ENCODE peak calls at places on chromosomes 12 and 14, in six cellular contexts. One of them, this sample, is unnamed.

GRCh38 chr14:68686212-68686478 is 106.7 kb downstream of the ZFP36L1 start:
- DNase-seq in spleen: no peak
- DNase-seq in upper lobe of right lung: no peak
- DNase-seq in psoas muscle: no peak
- DNase-seq in neuronal stem cell: no peak
- DNase-seq in adrenal gland: no peak
- DNase-seq in this sample: no peak

GRCh38 chr12:64773386-64773785 is 14.2 kb upstream of the GNS start:
- DNase-seq in spleen: no peak
- DNase-seq in upper lobe of right lung: no peak
- DNase-seq in psoas muscle: no peak
- DNase-seq in neuronal stem cell: no peak
- DNase-seq in adrenal gland: no peak
- DNase-seq in this sample: no peak

GRCh38 chr12:13534645-13535398 is 338.3 kb downstream of the EMP1 start:
- DNase-seq in spleen: peak; percentile 83
- DNase-seq in upper lobe of right lung: peak; percentile 72
- DNase-seq in psoas muscle: peak; percentile 57
- DNase-seq in neuronal stem cell: peak; percentile 90
- DNase-seq in adrenal gland: peak; percentile 77
- DNase-seq in this sample: no peak

GRCh38 chr12:11779286-11779685 is 129.8 kb downstream of the ETV6 start:
- DNase-seq in spleen: no peak
- DNase-seq in upper lobe of right lung: no peak
- DNase-seq in psoas muscle: no peak
- DNase-seq in neuronal stem cell: no peak
- DNase-seq in adrenal gland: no peak
- DNase-seq in this sample: no peak

GRCh38 chr14:21866479-21866878 is 192.9 kb upstream of the OR4E1 start:
- DNase-seq in spleen: no peak
- DNase-seq in upper lobe of right lung: no peak
- DNase-seq in psoas muscle: no peak
- DNase-seq in neuronal stem cell: no peak
- DNase-seq in adrenal gland: no peak
- DNase-seq in this sample: no peak

GRCh38 chr12:64392221-64392620 is 1.7 kb upstream of the C12orf56 start:
- DNase-seq in spleen: no peak
- DNase-seq in upper lobe of right lung: no peak
- DNase-seq in psoas muscle: no peak
- DNase-seq in neuronal stem cell: no peak
- DNase-seq in adrenal gland: no peak
- DNase-seq in this sample: no peak

GRCh38 chr12:93050026-93050747 is 121.1 kb upstream of the EEA1 start:
- DNase-seq in spleen: no peak
- DNase-seq in upper lobe of right lung: no peak
- DNase-seq in psoas muscle: no peak
- DNase-seq in neuronal stem cell: no peak
- DNase-seq in adrenal gland: no peak
- DNase-seq in this sample: no peak

GRCh38 chr12:118503476-118503875 is 127.1 kb downstream of the SUDS3 start:
- DNase-seq in spleen: no peak
- DNase-seq in upper lobe of right lung: no peak
- DNase-seq in psoas muscle: no peak
- DNase-seq in neuronal stem cell: no peak
- DNase-seq in adrenal gland: no peak
- DNase-seq in this sample: no peak

GRCh38 chr12:39395866-39396265 is 47.1 kb downstream of the KIF21A start:
- DNase-seq in spleen: no peak
- DNase-seq in upper lobe of right lung: no peak
- DNase-seq in psoas muscle: no peak
- DNase-seq in neuronal stem cell: no peak
- DNase-seq in adrenal gland: no peak
- DNase-seq in this sample: no peak

GRCh38 chr14:56733396-56733795 is 76.9 kb downstream of the OTX2 start:
- DNase-seq in spleen: no peak
- DNase-seq in upper lobe of right lung: no peak
- DNase-seq in psoas muscle: no peak
- DNase-seq in neuronal stem cell: no peak
- DNase-seq in adrenal gland: no peak
- DNase-seq in this sample: no peak

GRCh38 chr14:35553808-35554207 is 19.8 kb downstream of the INSM2 start:
- DNase-seq in spleen: no peak
- DNase-seq in upper lobe of right lung: no peak
- DNase-seq in psoas muscle: no peak
- DNase-seq in neuronal stem cell: no peak
- DNase-seq in adrenal gland: no peak
- DNase-seq in this sample: no peak

GRCh38 chr12:1592444-1593231 is 1.7 kb downstream of the FBXL14 start:
- DNase-seq in spleen: peak; percentile 88
- DNase-seq in upper lobe of right lung: no peak
- DNase-seq in psoas muscle: no peak
- DNase-seq in neuronal stem cell: peak; percentile 59
- DNase-seq in adrenal gland: no peak
- DNase-seq in this sample: no peak

GRCh38 chr12:54744590-54744989 is 96.4 kb upstream of the DCD start:
- DNase-seq in spleen: no peak
- DNase-seq in upper lobe of right lung: no peak
- DNase-seq in psoas muscle: no peak
- DNase-seq in neuronal stem cell: no peak
- DNase-seq in adrenal gland: no peak
- DNase-seq in this sample: no peak

GRCh38 chr14:24839617-24840203 is 205.7 kb upstream of the GZMB start:
- DNase-seq in spleen: no peak
- DNase-seq in upper lobe of right lung: no peak
- DNase-seq in psoas muscle: no peak
- DNase-seq in neuronal stem cell: no peak
- DNase-seq in adrenal gland: no peak
- DNase-seq in this sample: no peak

GRCh38 chr12:112977139-112977538 is 1.2 kb upstream of the OAS2 start:
- DNase-seq in spleen: no peak
- DNase-seq in upper lobe of right lung: no peak
- DNase-seq in psoas muscle: no peak
- DNase-seq in neuronal stem cell: no peak
- DNase-seq in adrenal gland: no peak
- DNase-seq in this sample: no peak

GRCh38 chr14:21097616-21098133 is 780 bp downstream of the ZNF219 start:
- DNase-seq in spleen: peak; percentile 79
- DNase-seq in upper lobe of right lung: no peak
- DNase-seq in psoas muscle: peak; percentile 34
- DNase-seq in neuronal stem cell: no peak
- DNase-seq in adrenal gland: peak; percentile 64
- DNase-seq in this sample: no peak

GRCh38 chr12:23186950-23187349 is 562.0 kb downstream of the ETNK1 start:
- DNase-seq in spleen: no peak
- DNase-seq in upper lobe of right lung: no peak
- DNase-seq in psoas muscle: no peak
- DNase-seq in neuronal stem cell: no peak
- DNase-seq in adrenal gland: no peak
- DNase-seq in this sample: no peak

GRCh38 chr14:102256691-102257090 is 48.3 kb downstream of the MOK start:
- DNase-seq in spleen: no peak
- DNase-seq in upper lobe of right lung: peak; percentile 26
- DNase-seq in psoas muscle: no peak
- DNase-seq in neuronal stem cell: no peak
- DNase-seq in adrenal gland: no peak
- DNase-seq in this sample: no peak

GRCh38 chr12:27851311-27851710 is 71.3 kb upstream of the MANSC4 start:
- DNase-seq in spleen: no peak
- DNase-seq in upper lobe of right lung: no peak
- DNase-seq in psoas muscle: no peak
- DNase-seq in neuronal stem cell: no peak
- DNase-seq in adrenal gland: no peak
- DNase-seq in this sample: no peak

GRCh38 chr14:83416476-83416875 is 1882.8 kb upstream of the SEL1L start:
- DNase-seq in spleen: no peak
- DNase-seq in upper lobe of right lung: no peak
- DNase-seq in psoas muscle: no peak
- DNase-seq in neuronal stem cell: no peak
- DNase-seq in adrenal gland: no peak
- DNase-seq in this sample: no peak

GRCh38 chr12:109696485-109697269 is 16.9 kb upstream of the FAM222A start:
- DNase-seq in spleen: peak; percentile 30
- DNase-seq in upper lobe of right lung: no peak
- DNase-seq in psoas muscle: no peak
- DNase-seq in neuronal stem cell: no peak
- DNase-seq in adrenal gland: no peak
- DNase-seq in this sample: no peak

GRCh38 chr12:64077922-64078321 is 144.2 kb downstream of the KICS2 start:
- DNase-seq in spleen: no peak
- DNase-seq in upper lobe of right lung: no peak
- DNase-seq in psoas muscle: no peak
- DNase-seq in neuronal stem cell: no peak
- DNase-seq in adrenal gland: no peak
- DNase-seq in this sample: no peak

GRCh38 chr12:22334696-22335290 is at the start of gene ST8SIA1:
- DNase-seq in spleen: peak; percentile 84
- DNase-seq in upper lobe of right lung: peak; percentile 70
- DNase-seq in psoas muscle: peak; percentile 52
- DNase-seq in neuronal stem cell: peak; percentile 54
- DNase-seq in adrenal gland: peak; percentile 72
- DNase-seq in this sample: no peak

GRCh38 chr14:105519946-105520698 is 6.3 kb upstream of the TMEM121 start:
- DNase-seq in spleen: no peak
- DNase-seq in upper lobe of right lung: no peak
- DNase-seq in psoas muscle: no peak
- DNase-seq in neuronal stem cell: no peak
- DNase-seq in adrenal gland: no peak
- DNase-seq in this sample: no peak

GRCh38 chr12:50725011-50725899 is 38.6 kb upstream of the ATF1 start:
- DNase-seq in spleen: no peak
- DNase-seq in upper lobe of right lung: no peak
- DNase-seq in psoas muscle: no peak
- DNase-seq in neuronal stem cell: no peak
- DNase-seq in adrenal gland: no peak
- DNase-seq in this sample: no peak

DNA sequence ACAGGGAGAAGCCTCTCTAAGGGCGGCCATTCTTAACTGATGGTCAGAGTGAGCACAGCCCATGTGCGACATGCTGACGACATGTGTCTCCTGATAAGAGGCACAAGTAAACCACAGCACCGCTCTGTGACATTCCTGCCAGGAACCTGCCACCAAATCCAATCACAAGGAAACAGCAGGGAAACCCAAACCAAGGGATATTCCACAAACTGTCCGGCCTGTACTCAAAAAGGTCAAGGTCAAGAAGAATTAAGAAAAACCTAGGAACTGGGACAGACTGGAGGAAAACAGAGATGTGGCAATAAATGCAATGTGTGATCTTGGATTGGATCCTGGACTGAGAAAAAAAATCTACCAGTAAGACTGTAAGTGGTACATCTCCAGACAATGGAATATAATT is 91.9 kb downstream of the SYNE3 start:
- DNase-seq in spleen: no peak
- DNase-seq in upper lobe of right lung: no peak
- DNase-seq in psoas muscle: no peak
- DNase-seq in neuronal stem cell: no peak
- DNase-seq in adrenal gland: peak; percentile 74
- DNase-seq in this sample: no peak
- H3K9me3 ChIP-seq in spleen: no peaks in the 10 kb centered on the region
- H3K9me3 ChIP-seq in upper lobe of right lung: no peaks in the 10 kb centered on the region
- H3K9me3 ChIP-seq in psoas muscle: no peaks in the 10 kb centered on the region
- H3K9me3 ChIP-seq in neuronal stem cell: peaks cover 3% of the 10 kb centered on the region
- H3K9me3 ChIP-seq in adrenal gland: no peaks in the 10 kb centered on the region
- H3K9me3 ChIP-seq in this sample: no peaks in the 10 kb centered on the region

GRCh38 chr12:123055281-123055766 is 74.8 kb downstream of the ARL6IP4 start:
- DNase-seq in spleen: peak; percentile 22
- DNase-seq in upper lobe of right lung: no peak
- DNase-seq in psoas muscle: no peak
- DNase-seq in neuronal stem cell: no peak
- DNase-seq in adrenal gland: no peak
- DNase-seq in this sample: no peak

GRCh38 chr12:123056709-123057108 is 76.2 kb downstream of the ARL6IP4 start:
- DNase-seq in spleen: no peak
- DNase-seq in upper lobe of right lung: no peak
- DNase-seq in psoas muscle: no peak
- DNase-seq in neuronal stem cell: no peak
- DNase-seq in adrenal gland: no peak
- DNase-seq in this sample: no peak

GRCh38 chr12:123054371-123054770 is 73.9 kb downstream of the ARL6IP4 start:
- DNase-seq in spleen: peak; percentile 10
- DNase-seq in upper lobe of right lung: no peak
- DNase-seq in psoas muscle: no peak
- DNase-seq in neuronal stem cell: no peak
- DNase-seq in adrenal gland: no peak
- DNase-seq in this sample: no peak

GRCh38 chr12:123057505-123058265 is 77.2 kb downstream of the ARL6IP4 start:
- DNase-seq in spleen: no peak
- DNase-seq in upper lobe of right lung: peak; percentile 81
- DNase-seq in psoas muscle: no peak
- DNase-seq in neuronal stem cell: no peak
- DNase-seq in adrenal gland: no peak
- DNase-seq in this sample: no peak

GRCh38 chr12:123056053-123056452 is 75.6 kb downstream of the ARL6IP4 start:
- DNase-seq in spleen: no peak
- DNase-seq in upper lobe of right lung: no peak
- DNase-seq in psoas muscle: no peak
- DNase-seq in neuronal stem cell: no peak
- DNase-seq in adrenal gland: peak; percentile 72
- DNase-seq in this sample: no peak
- H3K4me1 ChIP-seq in spleen: peaks cover 4% of the 10 kb centered on the region
- H3K4me1 ChIP-seq in upper lobe of right lung: peaks cover 20% of the 10 kb centered on the region
- H3K4me1 ChIP-seq in psoas muscle: peaks cover 32% of the 10 kb centered on the region
- H3K4me1 ChIP-seq in neuronal stem cell: peaks cover 2% of the 10 kb centered on the region
- H3K4me1 ChIP-seq in adrenal gland: peaks cover 48% of the 10 kb centered on the region
- H3K4me1 ChIP-seq in this sample: peaks cover 4% of the 10 kb centered on the region

GRCh38 chr12:133023566-133023965 is 13.7 kb upstream of the ZNF84 start:
- DNase-seq in spleen: no peak
- DNase-seq in upper lobe of right lung: no peak
- DNase-seq in psoas muscle: no peak
- DNase-seq in neuronal stem cell: no peak
- DNase-seq in adrenal gland: no peak
- DNase-seq in this sample: no peak
- H3K9me3 ChIP-seq in spleen: peaks cover 100% of the 10 kb centered on the region
- H3K9me3 ChIP-seq in upper lobe of right lung: peaks cover 71% of the 10 kb centered on the region
- H3K9me3 ChIP-seq in psoas muscle: peaks cover 53% of the 10 kb centered on the region
- H3K9me3 ChIP-seq in neuronal stem cell: peaks cover 13% of the 10 kb centered on the region
- H3K9me3 ChIP-seq in adrenal gland: peaks cover 24% of the 10 kb centered on the region
- H3K9me3 ChIP-seq in this sample: peaks cover 75% of the 10 kb centered on the region

GRCh38 chr12:6764011-6764828 is 1.9 kb upstream of the PTMS start:
- DNase-seq in spleen: peak; percentile 85
- DNase-seq in upper lobe of right lung: peak; percentile 95
- DNase-seq in psoas muscle: peak; percentile 90
- DNase-seq in neuronal stem cell: peak; percentile 99
- DNase-seq in adrenal gland: peak; percentile 94
- DNase-seq in this sample: peak; percentile 96
- H3K4me1 ChIP-seq in spleen: peaks cover 9% of the 10 kb centered on the region
- H3K4me1 ChIP-seq in upper lobe of right lung: peaks cover 33% of the 10 kb centered on the region
- H3K4me1 ChIP-seq in psoas muscle: peaks cover 25% of the 10 kb centered on the region
- H3K4me1 ChIP-seq in neuronal stem cell: peaks cover 37% of the 10 kb centered on the region
- H3K4me1 ChIP-seq in adrenal gland: peaks cover 35% of the 10 kb centered on the region
- H3K4me1 ChIP-seq in this sample: peaks cover 14% of the 10 kb centered on the region

GRCh38 chr12:34405286-34406227 is 383.3 kb downstream of the ALG10 start:
- DNase-seq in spleen: peak; percentile 54
- DNase-seq in upper lobe of right lung: peak; percentile 43
- DNase-seq in psoas muscle: peak; percentile 2
- DNase-seq in neuronal stem cell: no peak
- DNase-seq in adrenal gland: peak; percentile 6
- DNase-seq in this sample: peak; percentile 30
- H3K9me3 ChIP-seq in spleen: peaks cover 100% of the 10 kb centered on the region
- H3K9me3 ChIP-seq in upper lobe of right lung: peaks cover 29% of the 10 kb centered on the region
- H3K9me3 ChIP-seq in psoas muscle: peaks cover 15% of the 10 kb centered on the region
- H3K9me3 ChIP-seq in neuronal stem cell: peaks cover 63% of the 10 kb centered on the region
- H3K9me3 ChIP-seq in adrenal gland: peaks cover 28% of the 10 kb centered on the region
- H3K9me3 ChIP-seq in this sample: peaks cover 97% of the 10 kb centered on the region

This sample was measured in breast epithelium.